ENCODE peak calls at places on chromosomes 1 and 21, in nine cellular contexts. K is AG04450; F is B cell; P is CD4-positive, alpha-beta T cell; X is RPMI8226; J is stimulated activated CD4-positive, alpha-beta T cell treated with anti-CD3 and anti-CD28 coated beads, Interleukin-1b, Interleukin-23, amount 100 ng/mL, for 4 hours; Z is right lobe of liver; G is thyroid gland; R is Right ventricle myocardium inferior. V is an unnamed sample.

GRCh38 chr21:31107151-31107785 is 69.0 kb upstream of the KRTAP19-8 start:
- DNase-seq in K (no peak), F (no peak), P (no peak), X (no peak), J (no peak), Z (no peak), G (no peak), R (no peak), V (no peak)

GRCh38 chr1:201676061-201676644 is 137.2 kb downstream of the NAV1 start:
- DNase-seq in K (no peak), F (no peak), P (no peak), X (no peak), J (no peak), Z (no peak), G (peak; percentile 72), R (no peak), V (no peak)

GRCh38 chr1:103112535-103112934 is 4.2 kb upstream of the COL11A1 start:
- DNase-seq in K (no peak), F (no peak), P (no peak), X (no peak), J (no peak), Z (no peak), G (no peak), R (no peak), V (no peak)

GRCh38 chr1:109726007-109726406 is 14.0 kb downstream of the GSTM5 start:
- DNase-seq in K (no peak), F (no peak), P (no peak), X (no peak), J (no peak), Z (no peak), G (no peak), R (no peak), V (no peak)

GRCh38 chr1:192489748-192490147 is 85.8 kb upstream of the RGS1 start:
- DNase-seq in K (peak; percentile 74), F (peak; percentile 67), P (peak; percentile 7), X (peak; percentile 40), J (no peak), Z (no peak), G (peak; percentile 22), R (peak; percentile 74), V (no peak)

GRCh38 chr21:15289896-15290841 is 225.4 kb upstream of the NRIP1 start:
- DNase-seq in K (no peak), F (no peak), P (no peak), X (peak; percentile 88), J (no peak), Z (peak; percentile 52), G (no peak), R (no peak), V (no peak)

GRCh38 chr1:202233824-202234223 is 40.2 kb downstream of the LGR6 start:
- DNase-seq in K (no peak), F (no peak), P (no peak), X (no peak), J (no peak), Z (peak; percentile 11), G (no peak), R (no peak), V (no peak)

GRCh38 chr1:227437495-227438008 is 119.3 kb upstream of the CDC42BPA start:
- DNase-seq in K (no peak), F (no peak), P (no peak), X (no peak), J (no peak), Z (no peak), G (no peak), R (no peak), V (no peak)

GRCh38 chr1:118504867-118505266 is 319.8 kb upstream of the SPAG17 start:
- DNase-seq in K (no peak), F (no peak), P (no peak), X (peak; percentile 3), J (no peak), Z (no peak), G (peak; percentile 64), R (peak; percentile 37), V (no peak)

GRCh38 chr1:15062479-15063099 is 91.0 kb upstream of the TMEM51 start:
- DNase-seq in K (no peak), F (no peak), P (no peak), X (no peak), J (no peak), Z (no peak), G (no peak), R (no peak), V (no peak)

GRCh38 chr1:152313319-152313801 is 11.7 kb downstream of the FLG start:
- DNase-seq in K (no peak), F (no peak), P (no peak), X (no peak), J (no peak), Z (peak; percentile 35), G (no peak), R (peak; percentile 57), V (no peak)

GRCh38 chr1:168980180-168980579 is 126.3 kb upstream of the ATP1B1 start:
- DNase-seq in K (no peak), F (no peak), P (no peak), X (no peak), J (no peak), Z (no peak), G (no peak), R (no peak), V (no peak)

GRCh38 chr1:163874070-163874469 is 552.3 kb downstream of the NUF2 start:
- DNase-seq in K (no peak), F (no peak), P (no peak), X (no peak), J (no peak), Z (no peak), G (no peak), R (no peak), V (no peak)

GRCh38 chr1:205375816-205376545 is 19.3 kb upstream of the KLHDC8A start:
- DNase-seq in K (no peak), F (no peak), P (no peak), X (no peak), J (no peak), Z (no peak), G (peak; percentile 49), R (no peak), V (no peak)